ENCODE peak calls at places on chromosomes 2 and 18, in nine cellular contexts. I is stimulated activated CD4-positive, alpha-beta T cell treated with anti-CD3 and anti-CD28 coated beads, Interleukin-12 subunit alpha, Interleukin-12 subunit beta, amount 100 ng/mL, for 4 hours; A is renal cortical epithelial cell; E is NT2/D1; Q is left lobe of liver; V is left cardiac atrium; F is effector CD4-positive, alpha-beta T cell; M is amniotic epithelial cell; O is HCT116. H is an unnamed sample.

GRCh38 chr18:9520666-9521065 is 45.4 kb downstream of the RALBP1 start:
- DNase-seq in I (no peak), A (no peak), E (no peak), Q (no peak), V (no peak), F (no peak), M (no peak), O (no peak), H (no peak)

GRCh38 chr18:33851546-33852078 is 273.6 kb downstream of the ASXL3 start:
- DNase-seq in I (no peak), A (no peak), E (no peak), Q (no peak), V (no peak), F (no peak), M (no peak), O (no peak), H (no peak)

GRCh38 chr2:189698020-189698887 is 23.8 kb downstream of the ANKAR start:
- DNase-seq in I (no peak), A (peak; percentile 62), E (no peak), Q (peak; percentile 53), V (no peak), F (peak; percentile 39), M (peak; percentile 55), O (peak; percentile 41), H (peak; percentile 36)

GRCh38 chr2:181553244-181553643 is 96.1 kb downstream of the ITGA4 start:
- DNase-seq in I (no peak), A (no peak), E (no peak), Q (no peak), V (no peak), F (no peak), M (no peak), O (no peak), H (no peak)

GRCh38 chr18:52131845-52132244 is 208.2 kb upstream of the DCC start:
- DNase-seq in I (no peak), A (no peak), E (no peak), Q (no peak), V (no peak), F (no peak), M (no peak), O (no peak), H (no peak)

GRCh38 chr18:48814490-48815181 is 136.1 kb downstream of the SMAD7 start:
- DNase-seq in I (no peak), A (peak; percentile 41), E (no peak), Q (peak; percentile 33), V (peak; percentile 15), F (no peak), M (no peak), O (no peak), H (no peak)

GRCh38 chr2:220590476-220590875 is 963.0 kb downstream of the SLC4A3 start:
- DNase-seq in I (no peak), A (peak; percentile 11), E (no peak), Q (no peak), V (no peak), F (no peak), M (no peak), O (no peak), H (no peak)

GRCh38 chr2:224778474-224778877 is 62.3 kb upstream of the CCDC195 start:
- DNase-seq in I (peak; percentile 37), A (peak; percentile 56), E (peak; percentile 25), Q (no peak), V (no peak), F (peak; percentile 41), M (peak; percentile 58), O (peak; percentile 46), H (peak; percentile 31)

GRCh38 chr18:31649894-31650719 is 34.3 kb downstream of the B4GALT6 start:
- DNase-seq in I (no peak), A (no peak), E (no peak), Q (no peak), V (no peak), F (no peak), M (no peak), O (no peak), H (no peak)

GRCh38 chr2:200944467-200945394 is 18.7 kb downstream of the ORC2 start:
- DNase-seq in I (peak; percentile 55), A (peak; percentile 51), E (no peak), Q (no peak), V (no peak), F (no peak), M (peak; percentile 85), O (peak; percentile 95), H (peak; percentile 83)

GRCh38 chr18:12659904-12660605 is 2.1 kb upstream of the SPIRE1 start:
- DNase-seq in I (no peak), A (peak; percentile 72), E (no peak), Q (no peak), V (no peak), F (peak; percentile 3), M (peak; percentile 71), O (peak; percentile 48), H (peak; percentile 70)

GRCh38 chr18:11146238-11146946 is 3.0 kb downstream of the PIEZO2 start:
- DNase-seq in I (no peak), A (no peak), E (no peak), Q (peak; percentile 96), V (no peak), F (no peak), M (no peak), O (no peak), H (no peak)

GRCh38 chr2:54558188-54558975 is 102.3 kb downstream of the SPTBN1 start:
- DNase-seq in I (peak; percentile 64), A (peak; percentile 59), E (peak; percentile 79), Q (peak; percentile 79), V (peak; percentile 53), F (peak; percentile 68), M (peak; percentile 74), O (peak; percentile 56), H (peak; percentile 67)

GRCh38 chr18:68803371-68803770 is 5.5 kb downstream of the CCDC102B start:
- DNase-seq in I (no peak), A (peak; percentile 42), E (no peak), Q (no peak), V (peak; percentile 39), F (no peak), M (peak; percentile 60), O (no peak), H (no peak)

GRCh38 chr2:42513252-42513918 is 19.6 kb upstream of the KCNG3 start:
- DNase-seq in I (no peak), A (peak; percentile 59), E (peak; percentile 70), Q (no peak), V (no peak), F (no peak), M (peak; percentile 68), O (peak; percentile 57), H (peak; percentile 18)

GRCh38 chr2:38619458-38620164 is 16.9 kb upstream of the HNRNPLL start:
- DNase-seq in I (no peak), A (peak; percentile 32), E (no peak), Q (no peak), V (no peak), F (no peak), M (no peak), O (no peak), H (no peak)

GRCh38 chr18:48915621-48916425 is 34.9 kb downstream of the SMAD7 start:
- DNase-seq in I (no peak), A (no peak), E (no peak), Q (no peak), V (peak; percentile 12), F (no peak), M (peak; percentile 86), O (no peak), H (no peak)

GRCh38 chr2:20473128-20473527 is 26.3 kb downstream of the RHOB start:
- DNase-seq in I (no peak), A (no peak), E (no peak), Q (peak; percentile 64), V (no peak), F (no peak), M (no peak), O (no peak), H (no peak)

GRCh38 chr2:142533083-142533482 is 344.4 kb upstream of the KYNU start:
- DNase-seq in I (no peak), A (peak; percentile 80), E (no peak), Q (no peak), V (no peak), F (no peak), M (no peak), O (no peak), H (peak; percentile 55)

GRCh38 chr18:31138709-31139108 is 23.9 kb downstream of the DSC1 start:
- DNase-seq in I (no peak), A (no peak), E (no peak), Q (no peak), V (no peak), F (no peak), M (no peak), O (no peak), H (no peak)